ENCODE peak calls at places on chromosomes 4 and X, in four cellular contexts. M is cerebellar cortex; G is ELR; Z is stimulated activated CD4-positive, alpha-beta T cell treated with anti-CD3 and anti-CD28 coated beads, Interleukin-1b, Interleukin-23, amount 100 ng/mL, for 24 hours. V is an unnamed sample.

GRCh38 chrX:131830400-131831184 is 192.5 kb upstream of the STK26 start:
- DNase-seq in M (peak; percentile 81), G (peak; percentile 71), Z (no peak), V (no peak)

GRCh38 chrX:110944793-110945466 is 149.3 kb upstream of the CHRDL1 start:
- DNase-seq in G (no peak), M (peak; percentile 2), Z (no peak), V (no peak)

GRCh38 chr4:2217726-2218125 is 24.2 kb downstream of the HAUS3 start:
- DNase-seq in Z (no peak), M (no peak), G (peak; percentile 55), V (no peak)

GRCh38 chr4:28177641-28178040 is 1317.0 kb downstream of the STIM2 start:
- DNase-seq in M (no peak), Z (no peak), G (no peak), V (no peak)

GRCh38 chr4:144547678-144548298 is 98.2 kb upstream of the HHIP start:
- DNase-seq in Z (no peak), M (no peak), G (no peak), V (no peak)

GRCh38 chr4:15649914-15650545 is 5.1 kb downstream of the FBXL5 start:
- DNase-seq in Z (peak; percentile 23), M (peak; percentile 59), G (peak; percentile 71), V (peak; percentile 10)

GRCh38 chr4:8414377-8414776 is 26.1 kb downstream of the ACOX3 start:
- DNase-seq in G (no peak), Z (no peak), M (no peak), V (no peak)

GRCh38 chr4:88964450-88964849 is 92.5 kb downstream of the FAM13A start:
- DNase-seq in M (no peak), G (peak; percentile 80), Z (peak; percentile 4), V (no peak)

GRCh38 chrX:118847676-118848075 is 24.1 kb downstream of the ZCCHC12 start:
- DNase-seq in M (peak; percentile 82), G (peak; percentile 60), Z (no peak), V (peak; percentile 65)

GRCh38 chr4:98510757-98511517 is 147.5 kb downstream of the TSPAN5 start:
- DNase-seq in M (no peak), G (peak; percentile 72), Z (no peak), V (no peak)

GRCh38 chr4:94957030-94957429 is 199.3 kb downstream of the BMPR1B start:
- DNase-seq in G (no peak), M (no peak), Z (no peak), V (no peak)

GRCh38 chr4:1927675-1928074 is 56.5 kb downstream of the NSD2 start:
- DNase-seq in G (no peak), M (no peak), Z (no peak), V (no peak)

GRCh38 chr4:74934822-74935326 is 2.0 kb downstream of the PARM1 start:
- DNase-seq in M (no peak), Z (no peak), G (no peak), V (no peak)

GRCh38 chr4:89708903-89709361 is 128.0 kb downstream of the SNCA start:
- DNase-seq in M (peak; percentile 42), G (no peak), Z (no peak), V (peak; percentile 15)

GRCh38 chr4:10417720-10418119 is 39.5 kb downstream of the ZNF518B start:
- DNase-seq in Z (no peak), M (no peak), G (no peak), V (no peak)

GRCh38 chr4:106530816-106531215 is 162.2 kb upstream of the GIMD1 start:
- DNase-seq in Z (no peak), G (no peak), M (no peak), V (no peak)

GRCh38 chrX:34300871-34301270 is 168.8 kb upstream of the FAM47A start:
- DNase-seq in G (peak; percentile 9), Z (no peak), M (peak; percentile 14), V (no peak)

GRCh38 chr4:157886650-157887049 is 286.2 kb downstream of the GASK1B start:
- DNase-seq in M (no peak), G (no peak), Z (no peak), V (no peak)

GRCh38 chr4:122914292-122914904 is 8.0 kb downstream of the NUDT6 start:
- DNase-seq in Z (no peak), G (peak; percentile 61), M (peak; percentile 29), V (peak; percentile 7)

GRCh38 chr4:132097046-132097445 is 1052.0 kb upstream of the PCDH10 start:
- DNase-seq in M (peak; percentile 1), G (no peak), Z (no peak), V (no peak)

GRCh38 chrX:103175944-103176753 is 38.8 kb upstream of the BEX4 start:
- DNase-seq in M (peak; percentile 51), Z (peak; percentile 34), G (peak; percentile 57), V (peak; percentile 41)

GRCh38 chr4:40314951-40315350 is 20.2 kb upstream of the CHRNA9 start:
- DNase-seq in G (peak; percentile 52), M (no peak), Z (no peak), V (no peak)

GRCh38 chr4:37780444-37781133 is 45.9 kb upstream of the PGM2 start:
- DNase-seq in M (no peak), G (peak; percentile 10), Z (no peak), V (no peak)

GRCh38 chr4:6902318-6903042 is 7.1 kb upstream of the TBC1D14 start:
- DNase-seq in M (no peak), G (no peak), Z (no peak), V (no peak)

GRCh38 chrX:47854474-47854873 is 17.8 kb downstream of the ZNF81 start:
- DNase-seq in Z (no peak), G (peak; percentile 30), M (peak; percentile 68), V (peak; percentile 21)